ENCODE peak calls at places on chromosome X, in eight cellular contexts. U, A, Z, J, I, V, T and Y are unnamed samples.

GRCh38 chrX:112651766-112652165 is 28.0 kb downstream of the LHFPL1 start:
- DNase-seq in U (no peak), A (no peak), Z (no peak), J (no peak), I (no peak), V (no peak), T (peak; percentile 67), Y (no peak)

GRCh38 chrX:6021316-6022091 is 207.2 kb downstream of the NLGN4X start:
- DNase-seq in U (peak; percentile 35), A (no peak), Z (no peak), J (no peak), I (no peak), V (peak; percentile 2), T (peak; percentile 0), Y (no peak)

GRCh38 chrX:76172325-76172887 is 456 bp upstream of the PBDC1 start:
- DNase-seq in U (no peak), A (no peak), Z (no peak), J (no peak), I (no peak), V (no peak), T (no peak), Y (no peak)

GRCh38 chrX:105297041-105297440 is 76.5 kb upstream of the TEX13A start:
- DNase-seq in U (no peak), A (no peak), Z (no peak), J (no peak), I (no peak), V (no peak), T (no peak), Y (no peak)

GRCh38 chrX:13464599-13465275 is 104.7 kb upstream of the EGFL6 start:
- DNase-seq in U (no peak), A (no peak), Z (no peak), J (no peak), I (no peak), V (peak; percentile 20), T (peak; percentile 54), Y (no peak)

GRCh38 chrX:151391722-151392121 is 5.3 kb upstream of the VMA21 start:
- DNase-seq in U (no peak), A (no peak), Z (no peak), J (no peak), I (no peak), V (no peak), T (no peak), Y (no peak)

GRCh38 chrX:110989869-110990268 is 106.1 kb upstream of the PAK3 start:
- DNase-seq in U (peak; percentile 12), A (no peak), Z (no peak), J (no peak), I (no peak), V (no peak), T (no peak), Y (no peak)

GRCh38 chrX:123190096-123190495 is 6.0 kb downstream of the GRIA3 start:
- DNase-seq in U (no peak), A (no peak), Z (no peak), J (no peak), I (no peak), V (no peak), T (no peak), Y (no peak)

GRCh38 chrX:107547621-107548020 is 80.7 kb upstream of the PRPS1 start:
- DNase-seq in U (no peak), A (no peak), Z (no peak), J (no peak), I (no peak), V (no peak), T (no peak), Y (no peak)
- TF ChIP-seq CTCF in U (no peak), A (no peak), Z (no peak), J (no peak), I (no peak), V (no peak), T (no peak), Y (no peak)

GRCh38 chrX:11687157-11687556 is 21.4 kb upstream of the ARHGAP6 start:
- DNase-seq in U (no peak), A (no peak), Z (no peak), J (no peak), I (no peak), V (no peak), T (no peak), Y (no peak)
- H3K4me3 ChIP-seq in U (no peak overlapping the region), A (no peak overlapping the region), Z (no peak overlapping the region), J (no peak overlapping the region), I (no peak overlapping the region), V (no peak overlapping the region), T (no peak overlapping the region), Y (no peak overlapping the region)

GRCh38 chrX:66760648-66761047 is 121.8 kb upstream of the EDA2R start:
- DNase-seq in U (no peak), A (no peak), Z (no peak), J (no peak), I (no peak), V (no peak), T (no peak), Y (no peak)

DNA sequence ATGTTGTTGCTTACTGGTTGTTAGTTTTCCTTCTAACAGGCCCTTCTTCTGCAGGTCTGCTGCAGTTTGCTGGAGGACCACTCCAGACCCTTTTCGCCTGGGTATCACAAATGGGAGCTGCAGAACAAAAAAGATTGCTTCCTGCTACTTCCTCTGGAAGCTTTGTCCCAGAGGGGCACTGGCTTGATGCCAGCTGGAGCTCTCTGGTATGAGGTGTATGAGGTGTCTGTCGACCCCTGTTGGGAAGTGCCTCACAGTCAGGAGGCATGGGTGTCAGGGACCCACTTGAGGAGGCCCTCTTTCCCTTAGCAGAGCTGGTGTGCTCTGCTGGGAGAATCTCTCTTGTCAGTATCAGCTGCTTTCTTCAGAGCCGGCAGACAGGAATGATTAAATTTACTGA is 127.4 kb upstream of the EDA2R start:
- DNase-seq in U (no peak), A (no peak), Z (no peak), J (no peak), I (no peak), V (no peak), T (no peak), Y (no peak)
- TF ChIP-seq CTCF in U (no peak), A (no peak), Z (no peak), J (no peak), I (no peak), V (no peak), T (no peak), Y (no peak)

DNA sequence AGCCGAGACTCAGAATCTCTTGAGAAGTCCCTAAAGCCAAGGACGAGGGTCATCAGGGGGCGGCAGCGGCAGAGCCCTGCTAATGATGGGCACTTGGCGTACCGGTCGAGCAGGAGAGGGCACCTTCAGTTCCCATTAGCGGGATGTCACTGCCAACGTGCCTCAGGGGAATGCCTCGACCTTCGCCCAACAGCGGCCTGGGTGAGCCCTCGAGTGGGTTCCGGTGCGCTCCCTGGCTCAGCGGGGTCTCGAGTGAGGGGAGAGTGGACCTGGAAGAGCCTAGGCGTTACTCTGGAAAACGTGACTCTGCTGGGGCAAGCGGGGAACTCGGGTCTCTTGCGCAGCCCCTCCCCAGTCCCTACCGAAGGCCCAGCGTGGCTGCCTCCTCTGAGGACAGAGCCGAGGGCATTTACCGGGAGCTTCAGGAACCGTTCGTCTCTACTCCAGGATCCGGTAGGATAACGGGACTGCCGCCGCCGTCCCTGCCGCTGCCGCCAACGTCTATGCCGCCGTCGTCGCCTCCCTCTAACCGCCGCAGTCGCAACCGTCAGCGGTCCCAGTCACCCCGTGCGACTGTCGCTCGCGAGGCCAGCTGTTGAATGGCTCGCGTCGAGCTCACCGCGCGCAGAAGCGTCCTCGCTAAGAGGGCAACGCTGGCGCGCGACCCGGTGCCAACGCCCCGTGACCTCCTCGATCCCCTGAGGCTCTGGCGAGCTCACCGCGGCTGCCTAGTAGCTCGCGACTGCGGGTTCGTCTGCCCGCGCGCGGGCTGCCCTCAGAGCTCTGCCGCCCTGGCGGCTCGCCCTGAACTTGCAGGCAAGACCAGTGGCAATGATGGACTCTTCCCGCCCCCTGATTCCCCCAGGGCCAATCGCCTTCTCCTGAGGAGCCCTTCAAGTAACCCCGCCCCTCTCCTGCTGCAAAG is 37.1 kb downstream of the PGRMC1 start:
- DNase-seq in U (peak; percentile 46), A (no peak), Z (peak; percentile 70), J (no peak), I (peak; percentile 24), V (peak; percentile 71), T (peak; percentile 21), Y (no peak)
- H3K4me3 ChIP-seq in U (no peak overlapping the region), A (no peak overlapping the region), Z (no peak overlapping the region), J (no peak overlapping the region), I (peak overlapping the region; percentile 13), V (no peak overlapping the region), T (peak overlapping the region; percentile 10), Y (peak overlapping the region; percentile 3)

GRCh38 chrX:102714994-102715393 is 2.7 kb downstream of the GPRASP2 start:
- DNase-seq in U (no peak), A (no peak), Z (no peak), J (no peak), I (no peak), V (no peak), T (no peak), Y (no peak)
- TF ChIP-seq CTCF in U (no peak), A (no peak), Z (no peak), J (no peak), I (no peak), V (no peak), T (no peak), Y (no peak)

DNA sequence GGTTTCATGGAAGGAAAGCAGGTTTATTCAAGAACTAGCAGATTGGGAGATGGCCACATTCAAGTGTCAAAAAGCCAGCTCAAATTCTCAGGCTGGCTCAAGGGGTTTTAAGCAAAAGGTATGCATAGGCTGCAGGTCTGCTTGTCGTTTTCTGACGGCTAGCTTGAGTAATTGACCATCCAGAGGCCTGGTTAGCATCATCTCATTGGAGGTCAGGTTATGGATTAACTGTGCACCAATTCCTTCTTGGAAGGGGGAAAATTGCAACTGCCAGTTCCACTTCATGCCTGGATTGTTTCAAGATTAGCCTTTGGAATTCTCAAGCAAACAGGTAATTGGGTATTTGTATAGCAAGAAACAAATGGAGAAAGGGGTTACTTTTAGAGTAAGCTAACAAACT is 62.1 kb downstream of the FUNDC1 start:
- DNase-seq in U (no peak), A (no peak), Z (no peak), J (no peak), I (no peak), V (no peak), T (no peak), Y (no peak)
- H3K4me3 ChIP-seq in U (no peak overlapping the region), A (no peak overlapping the region), Z (no peak overlapping the region), J (no peak overlapping the region), I (no peak overlapping the region), V (no peak overlapping the region), T (no peak overlapping the region), Y (no peak overlapping the region)

GRCh38 chrX:143788265-143788664 is 67.7 kb upstream of the SPANXN2 start:
- DNase-seq in U (no peak), A (no peak), Z (no peak), J (no peak), I (no peak), V (peak; percentile 61), T (no peak), Y (no peak)
- TF ChIP-seq CTCF in U (no peak), A (peak; percentile 60), Z (no peak), J (no peak), I (peak; percentile 13), V (peak; percentile 51), T (peak; percentile 25), Y (no peak)

DNA sequence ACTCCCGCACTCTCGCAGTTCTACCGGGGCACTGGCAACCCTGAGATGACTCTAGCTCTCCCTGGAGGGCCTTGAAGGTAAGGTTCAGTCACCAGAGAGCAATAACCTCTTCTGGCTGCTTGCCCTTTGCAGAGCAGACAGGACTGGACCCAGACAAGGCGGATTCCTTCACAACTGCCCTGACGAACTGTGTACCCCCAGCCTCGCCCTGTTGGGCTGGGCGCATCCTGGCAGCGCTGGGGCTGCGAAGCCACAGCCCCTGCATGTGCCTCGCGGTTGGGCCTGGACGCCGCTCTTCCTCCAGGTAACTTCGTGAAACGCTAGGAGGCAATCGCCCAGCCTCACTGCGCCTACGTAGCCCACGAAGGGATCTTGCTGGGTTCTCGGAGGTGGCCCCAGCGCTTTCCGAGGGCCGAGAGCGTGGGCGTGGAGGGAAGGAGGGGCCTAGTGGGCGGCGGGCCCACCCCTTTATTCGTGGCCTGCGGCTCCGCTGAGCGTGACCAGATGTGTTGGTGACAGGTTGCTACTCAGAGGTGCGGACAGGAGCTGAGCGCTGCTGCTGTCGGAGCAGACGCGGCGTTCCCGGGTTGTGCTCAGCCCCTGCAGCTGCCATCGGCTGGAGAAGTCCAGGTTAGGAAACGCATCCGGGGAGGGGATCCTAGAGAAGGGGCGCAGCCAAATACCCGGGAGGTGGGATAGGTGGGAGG is 1.9 kb upstream of the MAMLD1 start:
- DNase-seq in U (peak; percentile 22), A (no peak), Z (no peak), J (no peak), I (no peak), V (no peak), T (peak; percentile 26), Y (no peak)
- H3K4me3 ChIP-seq in U (no peak overlapping the region), A (no peak overlapping the region), Z (peak overlapping the region; percentile 47), J (peak overlapping the region; percentile 69), I (peak overlapping the region; percentile 74), V (no peak overlapping the region), T (peak overlapping the region; percentile 83), Y (peak overlapping the region; percentile 70)